ENCODE peak calls at places on chromosome 9, in four cellular contexts. H is stimulated activated naive CD8-positive, alpha-beta T cell treated with anti-CD3 and anti-CD28 coated beads, Interleukin-15, amount 100 ng/mL, for 72 hours; Q is RPMI8226; N is posterior vena cava. C is an unnamed sample.

GRCh38 chr9:103041961-103042360 is 46.8 kb downstream of the CYLC2 start:
- DNase-seq in N (no peak), H (no peak), Q (no peak), C (no peak)

GRCh38 chr9:75378036-75378435 is 289.7 kb downstream of the OSTF1 start:
- DNase-seq in H (no peak), N (peak), Q (no peak), C (no peak)

GRCh38 chr9:104872959-104873850 is 54.8 kb downstream of the ABCA1 start:
- DNase-seq in Q (no peak), N (peak), H (no peak), C (no peak)

GRCh38 chr9:131500939-131501541 is 1.7 kb upstream of the POMT1 start:
- DNase-seq in N (no peak), H (peak), Q (peak), C (peak)

GRCh38 chr9:78325343-78325742 is 28.4 kb downstream of the PSAT1 start:
- DNase-seq in N (no peak), H (no peak), Q (peak), C (no peak)

GRCh38 chr9:98471185-98471584 is 215.7 kb upstream of the TBC1D2 start:
- DNase-seq in N (no peak), Q (no peak), H (no peak), C (no peak)

GRCh38 chr9:130214921-130215320 is 42.7 kb downstream of the NCS1 start:
- DNase-seq in Q (no peak), H (no peak), N (no peak), C (no peak)

GRCh38 chr9:114027159-114027895 is 50.8 kb downstream of the AMBP start:
- DNase-seq in H (no peak), Q (no peak), N (peak), C (no peak)

GRCh38 chr9:36748322-36748899 is 175.7 kb downstream of the MELK start:
- DNase-seq in Q (peak), N (no peak), H (no peak), C (no peak)

GRCh38 chr9:126317513-126317912 is 9.1 kb upstream of the MVB12B start:
- DNase-seq in H (no peak), N (no peak), Q (peak), C (peak)